ENCODE peak calls at places on chromosomes 3 and 15, in six cellular contexts. T is neural progenitor cell; K is aorta; A is naive thymus-derived CD4-positive, alpha-beta T cell; Q is spleen; P is IMR-90. R is an unnamed sample. For H3K27me3 and H3K36me3, the result is how much of the 10 kb centered on the place peaks cover.

GRCh38 chr3:186212611-186213010 is 103.7 kb upstream of the ETV5 start:
- DNase-seq in T (no peak), K (no peak), A (no peak), Q (no peak), P (no peak), R (no peak)

GRCh38 chr3:69724722-69725435 is 14.4 kb upstream of the MITF start:
- DNase-seq in T (no peak), K (no peak), A (no peak), Q (no peak), P (no peak), R (no peak)

GRCh38 chr3:151835751-151836550 is 22.0 kb downstream of the AADAC start:
- DNase-seq in T (peak), K (no peak), A (no peak), Q (no peak), P (peak), R (no peak)

GRCh38 chr15:34049096-34049495 is 10.1 kb upstream of the AVEN start:
- DNase-seq in T (no peak), K (no peak), A (no peak), Q (no peak), P (peak), R (no peak)

GRCh38 chr3:4270726-4271125 is 32.4 kb upstream of the SETMAR start:
- DNase-seq in T (no peak), K (no peak), A (no peak), Q (no peak), P (no peak), R (peak)

GRCh38 chr3:43870110-43870509 is 179.4 kb downstream of the ABHD5 start:
- DNase-seq in T (no peak), K (peak), A (no peak), Q (peak), P (peak), R (no peak)

GRCh38 chr15:32698773-32699390 is 18.9 kb upstream of the GREM1 start:
- DNase-seq in T (no peak), K (no peak), A (no peak), Q (no peak), P (peak), R (no peak)

GRCh38 chr15:40964634-40965033 is 11.4 kb downstream of the CHAC1 start:
- DNase-seq in T (no peak), K (peak), A (no peak), Q (no peak), P (no peak), R (no peak)

GRCh38 chr15:37056168-37056893 is 44.0 kb downstream of the MEIS2 start:
- DNase-seq in T (peak), K (no peak), A (no peak), Q (no peak), P (no peak), R (no peak)

GRCh38 chr3:99751649-99752048 is 66.0 kb upstream of the CMSS1 start:
- DNase-seq in T (no peak), K (no peak), A (no peak), Q (no peak), P (peak), R (no peak)

GRCh38 chr3:49723301-49723630 is 485 bp downstream of the GMPPB start:
- DNase-seq in T (peak), K (peak), A (no peak), Q (peak), P (peak), R (no peak)

GRCh38 chr3:191255156-191255555 is 56.1 kb downstream of the OSTN start:
- DNase-seq in T (no peak), K (no peak), A (no peak), Q (no peak), P (no peak), R (no peak)

GRCh38 chr3:58404396-58404795 is 29.2 kb downstream of the PDHB start:
- DNase-seq in T (no peak), K (no peak), A (no peak), Q (no peak), P (peak), R (no peak)

GRCh38 chr3:190183121-190183520 is 62.4 kb upstream of the P3H2 start:
- DNase-seq in T (peak), K (no peak), A (no peak), Q (no peak), P (peak), R (peak)

GRCh38 chr3:70849911-70850699 is 537.7 kb upstream of the MDFIC2 start:
- DNase-seq in T (no peak), K (no peak), A (no peak), Q (no peak), P (peak), R (no peak)

GRCh38 chr3:53688989-53689388 is 157.2 kb downstream of the CHDH start:
- DNase-seq in T (no peak), K (no peak), A (no peak), Q (no peak), P (no peak), R (no peak)

GRCh38 chr3:12974316-12974715 is 98.9 kb downstream of the IQSEC1 start:
- DNase-seq in T (no peak), K (no peak), A (no peak), Q (no peak), P (no peak), R (no peak)

GRCh38 chr15:77819841-77820728 is 187.4 kb upstream of the LINGO1 start:
- DNase-seq in T (peak), K (no peak), A (no peak), Q (no peak), P (no peak), R (no peak)

GRCh38 chr3:112619295-112619694 is 21.6 kb downstream of the CCDC80 start:
- DNase-seq in T (no peak), K (no peak), A (no peak), Q (no peak), P (peak), R (no peak)

GRCh38 chr15:39942101-39942752 is 8.3 kb downstream of the EIF2AK4 start:
- DNase-seq in T (no peak), K (no peak), A (no peak), Q (no peak), P (peak), R (no peak)

DNA sequence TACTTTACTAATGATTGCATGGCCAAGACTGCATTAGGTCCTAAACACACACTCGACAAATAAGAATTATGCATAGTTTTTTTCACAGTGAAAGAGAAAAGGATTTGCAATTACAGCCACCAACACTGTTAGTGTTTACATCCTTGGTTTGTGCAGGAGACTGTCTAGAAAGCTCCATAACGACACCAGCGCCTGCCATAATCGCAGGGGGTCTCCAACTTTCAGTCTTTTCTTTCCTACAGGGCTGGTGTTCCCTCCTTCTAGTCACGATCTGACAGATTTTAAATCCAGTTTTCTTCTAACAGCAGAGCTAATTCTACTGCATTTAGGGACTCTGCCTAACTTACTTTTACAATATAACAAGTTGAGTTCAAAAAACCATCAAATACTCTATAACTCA is 58.0 kb downstream of the CLASP2 start:
- DNase-seq in T (peak), K (no peak), A (no peak), Q (no peak), P (no peak), R (no peak)
- H3K27me3 ChIP-seq in T (under half), K (under half), A (under half), Q (under half), P (under half), R (under half)

DNA sequence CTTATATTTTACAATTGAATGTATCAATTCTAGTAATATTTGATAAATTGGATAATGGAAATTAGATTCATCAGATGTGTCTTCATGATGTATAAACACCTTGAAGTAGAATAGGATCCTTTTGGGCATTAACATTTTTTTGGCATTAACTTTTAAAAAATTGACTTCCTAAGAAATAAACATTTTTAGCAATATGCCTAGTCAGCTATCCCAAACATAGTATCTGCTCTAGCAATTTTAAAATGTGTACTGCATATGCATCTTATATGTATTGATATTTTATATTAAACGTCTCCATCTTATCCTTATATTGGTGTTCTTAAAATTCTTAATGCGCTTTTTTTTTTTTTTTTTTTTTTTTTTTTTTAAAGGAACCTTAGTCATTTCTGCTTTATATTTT is 8.5 kb downstream of the CCNDBP1 start:
- DNase-seq in T (no peak), K (no peak), A (no peak), Q (no peak), P (no peak), R (no peak)
- H3K36me3 ChIP-seq in T (under half), K (under half), A (under half), Q (half or more), P (under half), R (under half)

GRCh38 chr15:88882745-88883144 is 12.6 kb downstream of the HAPLN3 start:
- DNase-seq in T (no peak), K (no peak), A (no peak), Q (no peak), P (peak), R (no peak)
- H3K27me3 ChIP-seq in T (under half), K (under half), A (under half), Q (under half), P (under half), R (under half)

GRCh38 chr3:1350885-1351284 is 258.1 kb downstream of the CNTN6 start:
- DNase-seq in T (no peak), K (no peak), A (no peak), Q (no peak), P (no peak), R (no peak)
- H3K36me3 ChIP-seq in T (under half), K (under half), A (under half), Q (under half), P (under half), R (under half)

GRCh38 chr15:72404356-72404755 is 6.3 kb downstream of the TMEM202 start:
- DNase-seq in T (no peak), K (no peak), A (no peak), Q (no peak), P (no peak), R (no peak)
- H3K27me3 ChIP-seq in T (half or more), K (under half), A (under half), Q (under half), P (under half), R (under half)

GRCh38 chr3:72577190-72577589 is 271.1 kb downstream of the SHQ1 start:
- DNase-seq in T (no peak), K (no peak), A (no peak), Q (no peak), P (no peak), R (no peak)
- H3K36me3 ChIP-seq in T (under half), K (under half), A (under half), Q (under half), P (under half), R (under half)

GRCh38 chr3:122961146-122961545 is 66.4 kb downstream of the SEMA5B start:
- DNase-seq in T (no peak), K (no peak), A (no peak), Q (no peak), P (peak), R (no peak)
- H3K27me3 ChIP-seq in T (under half), K (under half), A (under half), Q (under half), P (half or more), R (under half)

R was measured in GM06990.